ENCODE peak calls at places on chromosomes 12 and 14, in four cellular contexts. J is activated naive CD8-positive, alpha-beta T cell treated with anti-CD3 and anti-CD28 coated beads, Interleukin-2, amount 50 U/mL, for 24 hours; S is HAP-1; Y is MV-4-11. X is an unnamed sample.

GRCh38 chr12:108633534-108634224 is at the start of gene SELPLG:
- DNase-seq in J (peak), S (no peak), Y (peak), X (no peak)

GRCh38 chr14:59283380-59283779 is 94.9 kb downstream of the DAAM1 start:
- DNase-seq in S (no peak), Y (no peak), J (no peak), X (no peak)

GRCh38 chr12:79983492-79983891 is 48.6 kb upstream of the PPP1R12A start:
- DNase-seq in J (no peak), Y (no peak), S (no peak), X (peak)

GRCh38 chr14:70183991-70184390 is 4.8 kb downstream of the SLC8A3 start:
- DNase-seq in J (no peak), S (no peak), Y (no peak), X (no peak)

GRCh38 chr12:96041181-96041580 is 5.8 kb upstream of the LTA4H start:
- DNase-seq in S (no peak), J (no peak), Y (no peak), X (no peak)

GRCh38 chr14:101181717-101182313 is 278.3 kb upstream of the RTL1 start:
- DNase-seq in J (no peak), S (no peak), Y (no peak), X (no peak)

GRCh38 chr14:51643137-51643536 is 8.6 kb upstream of the FRMD6 start:
- DNase-seq in Y (no peak), J (no peak), S (no peak), X (no peak)

GRCh38 chr12:124543591-124544310 is 23.7 kb downstream of the NCOR2 start:
- DNase-seq in S (no peak), Y (no peak), J (no peak), X (no peak)

GRCh38 chr12:77916276-77916675 is 85.6 kb downstream of the NAV3 start:
- DNase-seq in J (no peak), Y (no peak), S (peak), X (no peak)

GRCh38 chr12:48000878-48001321 is 3.4 kb downstream of the COL2A1 start:
- DNase-seq in J (no peak), S (peak), Y (peak), X (peak)

GRCh38 chr12:124357616-124358015 is 62.7 kb downstream of the RFLNA start:
- DNase-seq in J (no peak), S (no peak), Y (no peak), X (no peak)

GRCh38 chr14:73591690-73592448 is at the start of gene ACOT4:
- DNase-seq in Y (peak), S (no peak), J (peak), X (no peak)

GRCh38 chr12:116636636-116637519 is 77.7 kb downstream of the MAP1LC3B2 start:
- DNase-seq in S (no peak), J (no peak), Y (no peak), X (no peak)

GRCh38 chr14:55877942-55878341 is 240.3 kb upstream of the PELI2 start:
- DNase-seq in J (no peak), S (no peak), Y (no peak), X (no peak)

GRCh38 chr12:115709410-115710065 is 568.0 kb downstream of the MED13L start:
- DNase-seq in Y (no peak), S (no peak), J (no peak), X (no peak)

GRCh38 chr12:103848132-103848531 is 7.1 kb upstream of the NT5DC3 start:
- DNase-seq in J (no peak), Y (no peak), S (no peak), X (no peak)

GRCh38 chr12:3559601-3560294 is 68.7 kb downstream of the PRMT8 start:
- DNase-seq in J (no peak), S (no peak), Y (no peak), X (no peak)

GRCh38 chr12:104930388-104931326 is 27.4 kb downstream of the SLC41A2 start:
- DNase-seq in S (no peak), J (peak), Y (no peak), X (no peak)

GRCh38 chr14:104550849-104551728 is 28.5 kb upstream of the C14orf180 start:
- DNase-seq in Y (no peak), J (no peak), S (no peak), X (no peak)

GRCh38 chr14:95406756-95407155 is 87.0 kb upstream of the CLMN start:
- DNase-seq in Y (no peak), S (no peak), J (no peak), X (no peak)

GRCh38 chr12:75048763-75049162 is 160.9 kb downstream of the KCNC2 start:
- DNase-seq in S (no peak), J (no peak), Y (no peak), X (no peak)